ENCODE peak calls at places on chromosomes 2 and 18, in eight cellular contexts. I is fibroblast of pulmonary artery, C is cardiac fibroblast, B is body of pancreas, R is BE2C, P is AG10803, J is lower leg skin, S is IMR-90. N is an unnamed sample.

GRCh38 chr2:169966449-169966848 is 139.2 kb downstream of the UBR3 start:
- DNase-seq in I (no peak), C (no peak), B (no peak), R (no peak), P (no peak), J (no peak), S (no peak), N (no peak)

GRCh38 chr18:4318311-4318710 is 136.8 kb downstream of the DLGAP1 start:
- DNase-seq in I (no peak), C (no peak), B (no peak), R (no peak), P (no peak), J (no peak), S (no peak), N (no peak)

GRCh38 chr2:1758774-1759610 is 14.7 kb upstream of the PXDN start:
- DNase-seq in I (no peak), C (no peak), B (no peak), R (no peak), P (no peak), J (peak), S (no peak), N (no peak)

GRCh38 chr18:60024345-60024744 is 124.5 kb downstream of the PMAIP1 start:
- DNase-seq in I (no peak), C (no peak), B (no peak), R (no peak), P (no peak), J (no peak), S (no peak), N (no peak)

GRCh38 chr2:37337636-37338280 is 6.7 kb upstream of the QPCT start:
- DNase-seq in I (no peak), C (peak), B (no peak), R (no peak), P (no peak), J (no peak), S (peak), N (no peak)

GRCh38 chr2:71882236-71882946 is 265.3 kb downstream of the CYP26B1 start:
- DNase-seq in I (no peak), C (no peak), B (no peak), R (no peak), P (no peak), J (peak), S (no peak), N (no peak)

GRCh38 chr2:53004413-53004812 is 763.2 kb upstream of the CHAC2 start:
- DNase-seq in I (no peak), C (no peak), B (no peak), R (no peak), P (no peak), J (no peak), S (no peak), N (no peak)

GRCh38 chr2:120382541-120383144 is 36.7 kb downstream of the INHBB start:
- DNase-seq in I (no peak), C (no peak), B (no peak), R (no peak), P (no peak), J (no peak), S (no peak), N (no peak)

GRCh38 chr2:42965910-42966309 is 173.5 kb upstream of the HAAO start:
- DNase-seq in I (no peak), C (no peak), B (no peak), R (no peak), P (no peak), J (no peak), S (no peak), N (no peak)

GRCh38 chr2:28247326-28247725 is 145.3 kb upstream of the FOSL2 start:
- DNase-seq in I (no peak), C (no peak), B (no peak), R (no peak), P (no peak), J (no peak), S (no peak), N (no peak)

GRCh38 chr2:237629188-237629534 is 1.8 kb downstream of the LRRFIP1 start:
- DNase-seq in I (no peak), C (no peak), B (no peak), R (no peak), P (no peak), J (no peak), S (peak), N (no peak)
- H3K4me3 ChIP-seq in I (no peak), C (no peak), B (no peak), R (no peak), P (no peak), J (no peak), S (no peak), N (no peak)

GRCh38 chr18:54330768-54331548 is 26.7 kb downstream of the STARD6 start:
- DNase-seq in I (no peak), C (no peak), B (no peak), R (no peak), P (no peak), J (no peak), S (no peak), N (no peak)
- TF ChIP-seq CTCF in I (peak), C (peak), B (no peak), R (no peak), P (peak), J (no peak), S (no peak), N (no peak)

GRCh38 chr2:238231251-238231793 is 8.5 kb downstream of the HES6 start:
- DNase-seq in I (peak), C (peak), B (peak), R (no peak), P (no peak), J (peak), S (peak), N (peak)
- H3K4me3 ChIP-seq in I (peak), C (peak), B (peak), R (no peak), P (no peak), J (no peak), S (peak), N (peak)

GRCh38 chr2:223046470-223047053 is 5.4 kb upstream of the KCNE4 start:
- DNase-seq in I (no peak), C (no peak), B (no peak), R (no peak), P (peak), J (no peak), S (no peak), N (no peak)
- TF ChIP-seq CTCF in I (no peak), C (no peak), B (no peak), R (no peak), P (no peak), J (no peak), S (no peak), N (no peak)

GRCh38 chr2:102336502-102336945 is 19.1 kb upstream of the IL18R1 start:
- DNase-seq in I (peak), C (peak), B (no peak), R (no peak), P (peak), J (no peak), S (peak), N (no peak)

GRCh38 chr2:102340778-102341177 is 14.8 kb upstream of the IL18R1 start:
- DNase-seq in I (peak), C (peak), B (no peak), R (no peak), P (no peak), J (no peak), S (no peak), N (no peak)

GRCh38 chr2:102337012-102337411 is 18.6 kb upstream of the IL18R1 start:
- DNase-seq in I (peak), C (peak), B (no peak), R (no peak), P (peak), J (no peak), S (no peak), N (peak)

GRCh38 chr2:102335871-102336366 is 19.7 kb upstream of the IL18R1 start:
- DNase-seq in I (peak), C (peak), B (no peak), R (no peak), P (no peak), J (no peak), S (no peak), N (no peak)

DNA sequence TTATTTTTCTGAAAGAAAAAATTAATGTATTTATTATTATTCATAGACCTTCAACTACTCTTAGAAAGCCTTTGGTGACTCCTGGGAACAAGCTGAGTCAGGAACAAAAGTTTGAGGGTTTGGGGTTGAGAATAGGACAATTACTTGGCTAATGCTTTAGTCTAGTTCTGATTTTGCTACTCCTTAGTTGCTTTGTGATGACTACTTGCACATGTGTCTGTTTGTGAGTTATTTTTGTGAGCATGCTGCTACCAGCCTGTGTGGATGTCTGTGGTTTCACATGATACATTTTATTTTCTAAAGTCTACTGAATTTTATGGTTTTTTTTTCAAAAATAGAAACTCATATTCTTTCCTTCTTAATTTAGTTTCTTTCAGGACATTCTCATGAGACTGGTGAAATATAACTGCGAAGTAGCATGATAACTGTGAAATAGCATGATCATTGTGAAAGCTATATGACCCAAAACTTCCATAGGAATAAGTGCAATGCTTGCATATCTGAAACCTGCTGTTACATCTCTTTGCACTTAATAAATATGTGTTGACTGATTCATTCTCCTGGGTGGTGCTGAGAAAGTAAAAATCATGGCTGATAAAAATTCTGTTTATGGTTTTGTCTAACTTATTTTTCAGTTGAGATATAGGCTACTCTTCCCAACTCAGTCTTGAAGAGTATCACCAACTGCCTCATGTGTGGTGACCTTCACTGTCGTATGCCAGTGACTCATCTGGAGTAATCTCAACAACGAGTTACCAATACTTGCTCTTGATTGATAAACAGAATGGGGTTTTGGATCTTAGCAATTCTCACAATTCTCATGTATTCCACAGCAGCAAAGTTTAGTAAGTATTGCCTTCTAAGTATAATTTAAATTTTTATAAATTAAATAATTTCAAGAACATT is 17.9 kb upstream of the IL18R1 start:
- DNase-seq in I (peak), C (peak), B (no peak), R (no peak), P (peak), J (no peak), S (no peak), N (peak)
- H3K4me3 ChIP-seq in I (peak), C (no peak), B (no peak), R (no peak), P (no peak), J (no peak), S (no peak), N (no peak)

DNA sequence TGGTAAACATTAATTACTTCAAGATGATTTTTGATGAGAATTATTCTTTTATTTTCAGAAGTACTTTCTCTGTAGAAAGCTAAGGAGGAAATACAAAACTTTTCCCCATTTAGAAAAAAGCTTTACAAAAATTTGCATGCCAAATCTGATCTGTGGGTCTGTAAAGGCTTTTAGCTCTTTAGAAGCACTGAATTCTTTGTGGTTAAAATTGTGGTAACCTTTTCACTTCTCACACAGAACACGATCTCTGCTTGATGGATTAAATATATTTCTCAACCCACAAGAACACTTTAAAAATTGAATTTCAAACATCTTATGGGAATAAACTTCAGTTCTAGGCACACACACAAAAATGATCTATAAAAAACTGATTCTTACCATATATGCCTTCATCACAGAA is 63.7 kb downstream of the VIL1 start:
- DNase-seq in I (no peak), C (peak), B (no peak), R (no peak), P (peak), J (no peak), S (no peak), N (no peak)
- TF ChIP-seq CTCF in I (no peak), C (no peak), B (no peak), R (no peak), P (no peak), J (no peak), S (no peak), N (no peak)

DNA sequence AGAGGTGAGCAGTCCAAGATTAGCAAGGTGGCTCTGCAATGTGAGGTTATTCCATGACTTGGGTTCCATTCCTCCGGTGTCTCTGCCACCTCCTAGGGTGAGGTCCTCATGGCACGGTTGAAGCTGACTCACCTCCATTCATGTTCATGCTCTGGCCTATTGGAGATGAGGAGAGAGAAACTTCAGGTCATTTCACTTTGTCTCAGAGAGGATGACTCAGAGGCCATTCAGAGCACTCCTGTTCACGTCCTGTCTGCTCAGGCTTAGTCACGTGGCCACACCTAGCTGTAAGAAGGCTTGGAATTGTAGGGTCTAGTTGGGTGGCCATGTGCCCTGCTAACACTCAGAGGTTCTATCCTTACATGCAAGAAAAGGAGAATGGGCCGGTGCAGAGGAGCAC is 67.5 kb upstream of the MBOAT2 start:
- DNase-seq in I (peak), C (no peak), B (no peak), R (no peak), P (peak), J (no peak), S (peak), N (peak)
- H3K4me3 ChIP-seq in I (no peak), C (no peak), B (no peak), R (no peak), P (no peak), J (no peak), S (no peak), N (no peak)

N was measured in foreskin fibroblast.